ENCODE peak calls at places on chromosome 20, in five cellular contexts. L is SJSA1, U is GM06990, K is PC-9, S is cardiac fibroblast. F is an unnamed sample.

GRCh38 chr20:61562897-61563504 is 310.9 kb downstream of the CDH4 start:
- DNase-seq in K (no peak), S (no peak), U (no peak), L (no peak), F (no peak)

GRCh38 chr20:2652724-2653510 is 485 bp downstream of the NOP56 start:
- DNase-seq in K (no peak), L (no peak), S (no peak), U (no peak), F (peak)

GRCh38 chr20:1815502-1816085 is 79.6 kb upstream of the SIRPA start:
- DNase-seq in L (no peak), S (no peak), U (no peak), K (no peak), F (no peak)

GRCh38 chr20:34562643-34563042 is 4.1 kb downstream of the MAP1LC3A start:
- DNase-seq in L (no peak), K (no peak), S (peak), U (no peak), F (no peak)

GRCh38 chr20:54062812-54063280 is 7.5 kb downstream of the BCAS1 start:
- DNase-seq in S (peak), K (peak), L (no peak), U (no peak), F (peak)

GRCh38 chr20:43558412-43559146 is at the start of gene SGK2:
- DNase-seq in K (peak), U (no peak), L (no peak), S (peak), F (no peak)

GRCh38 chr20:57264151-57264792 is 2.2 kb downstream of the BMP7 start:
- DNase-seq in U (no peak), S (no peak), K (no peak), L (no peak), F (no peak)

GRCh38 chr20:23605867-23606651 is at the start of gene CST9:
- DNase-seq in S (no peak), U (no peak), K (no peak), L (no peak), F (no peak)

GRCh38 chr20:7696311-7696710 is 243.9 kb downstream of the HAO1 start:
- DNase-seq in S (peak), L (no peak), K (no peak), U (no peak), F (no peak)

GRCh38 chr20:41786158-41786557 is 168.0 kb upstream of the CHD6 start:
- DNase-seq in U (no peak), K (peak), L (no peak), S (no peak), F (no peak)

GRCh38 chr20:37984018-37984785 is 49.1 kb downstream of the TTI1 start:
- DNase-seq in L (no peak), U (no peak), S (no peak), K (no peak), F (no peak)

GRCh38 chr20:33209789-33210188 is 7.4 kb upstream of the BPIFA3 start:
- DNase-seq in K (peak), S (peak), U (no peak), L (peak), F (peak)

GRCh38 chr20:37314099-37314498 is 24.6 kb downstream of the MANBAL start:
- DNase-seq in U (no peak), L (no peak), K (no peak), S (no peak), F (no peak)

GRCh38 chr20:35845561-35845960 is 73.7 kb downstream of the PHF20 start:
- DNase-seq in U (no peak), L (no peak), S (peak), K (no peak), F (no peak)

GRCh38 chr20:35664544-35665206 is at the start of the genes CPNE1 and RBM12:
- DNase-seq in S (peak), K (peak), L (peak), U (peak), F (peak)

GRCh38 chr20:21184810-21185209 is 58.9 kb downstream of the KIZ start:
- DNase-seq in S (peak), L (no peak), K (peak), U (no peak), F (no peak)

GRCh38 chr20:32235331-32236047 is 27.8 kb downstream of the POFUT1 start:
- DNase-seq in S (no peak), U (no peak), K (no peak), L (no peak), F (no peak)

GRCh38 chr20:52593634-52594033 is 378.5 kb upstream of the TSHZ2 start:
- DNase-seq in L (no peak), K (no peak), S (no peak), U (no peak), F (no peak)

GRCh38 chr20:46850416-46850815 is 44.2 kb upstream of the EYA2 start:
- DNase-seq in L (no peak), U (no peak), K (no peak), S (no peak), F (no peak)

GRCh38 chr20:38674178-38675133 is 49.8 kb upstream of the SLC32A1 start:
- DNase-seq in U (peak), L (no peak), S (peak), K (no peak), F (peak)

GRCh38 chr20:38806855-38807655 is 1.6 kb downstream of the PPP1R16B start:
- DNase-seq in L (no peak), K (no peak), U (peak), S (no peak), F (no peak)

GRCh38 chr20:44526129-44526528 is 4.3 kb upstream of the SERINC3 start:
- DNase-seq in K (peak), S (peak), L (no peak), U (no peak), F (no peak)

GRCh38 chr20:6651016-6651415 is 116.5 kb upstream of the BMP2 start:
- DNase-seq in K (peak), S (peak), L (no peak), U (no peak), F (no peak)

GRCh38 chr20:32902456-32903420 is 44.0 kb downstream of the EFCAB8 start:
- DNase-seq in L (peak), K (no peak), S (peak), U (no peak), F (peak)

GRCh38 chr20:32823737-32824588 is 4.2 kb downstream of the MAPRE1 start:
- DNase-seq in S (peak), K (no peak), U (no peak), L (no peak), F (no peak)

GRCh38 chr20:39960522-39961420 is 728.3 kb downstream of the MAFB start:
- DNase-seq in K (no peak), U (no peak), L (no peak), S (no peak), F (no peak)

GRCh38 chr20:10255846-10256245 is 37.2 kb downstream of the SNAP25 start:
- DNase-seq in L (no peak), S (no peak), U (no peak), K (no peak), F (no peak)

GRCh38 chr20:57326667-57327455 is 2.7 kb upstream of the SPO11 start:
- DNase-seq in K (peak), U (no peak), S (no peak), L (no peak), F (peak)

GRCh38 chr20:32387262-32387661 is 29.1 kb downstream of the ASXL1 start:
- DNase-seq in S (no peak), K (no peak), U (no peak), L (no peak), F (peak)

GRCh38 chr20:47063407-47063806 is 168.8 kb downstream of the EYA2 start:
- DNase-seq in K (peak), L (no peak), S (no peak), U (no peak), F (no peak)

GRCh38 chr20:14434379-14435136 is 97.1 kb upstream of the FLRT3 start:
- DNase-seq in K (peak), U (no peak), S (peak), L (no peak), F (no peak)

GRCh38 chr20:19807901-19808300 is 49.8 kb downstream of the RIN2 start:
- DNase-seq in U (no peak), S (no peak), K (no peak), L (no peak), F (no peak)

GRCh38 chr20:25424536-25424935 is 17.1 kb downstream of the GINS1 start:
- DNase-seq in K (no peak), S (no peak), L (no peak), U (no peak), F (no peak)

GRCh38 chr20:41538810-41539596 is 79.2 kb downstream of the CHD6 start:
- DNase-seq in L (no peak), K (no peak), S (no peak), U (no peak), F (no peak)

GRCh38 chr20:62967149-62967501 is 14.6 kb downstream of the SLC17A9 start:
- DNase-seq in K (no peak), S (no peak), L (no peak), U (no peak), F (no peak)

GRCh38 chr20:33503564-33503963 is 13.7 kb downstream of the CBFA2T2 start:
- DNase-seq in S (no peak), U (no peak), K (no peak), L (no peak), F (no peak)

GRCh38 chr20:36384022-36384619 is 78.0 kb downstream of the DLGAP4 start:
- DNase-seq in U (no peak), L (no peak), S (peak), K (peak), F (peak)

DNA sequence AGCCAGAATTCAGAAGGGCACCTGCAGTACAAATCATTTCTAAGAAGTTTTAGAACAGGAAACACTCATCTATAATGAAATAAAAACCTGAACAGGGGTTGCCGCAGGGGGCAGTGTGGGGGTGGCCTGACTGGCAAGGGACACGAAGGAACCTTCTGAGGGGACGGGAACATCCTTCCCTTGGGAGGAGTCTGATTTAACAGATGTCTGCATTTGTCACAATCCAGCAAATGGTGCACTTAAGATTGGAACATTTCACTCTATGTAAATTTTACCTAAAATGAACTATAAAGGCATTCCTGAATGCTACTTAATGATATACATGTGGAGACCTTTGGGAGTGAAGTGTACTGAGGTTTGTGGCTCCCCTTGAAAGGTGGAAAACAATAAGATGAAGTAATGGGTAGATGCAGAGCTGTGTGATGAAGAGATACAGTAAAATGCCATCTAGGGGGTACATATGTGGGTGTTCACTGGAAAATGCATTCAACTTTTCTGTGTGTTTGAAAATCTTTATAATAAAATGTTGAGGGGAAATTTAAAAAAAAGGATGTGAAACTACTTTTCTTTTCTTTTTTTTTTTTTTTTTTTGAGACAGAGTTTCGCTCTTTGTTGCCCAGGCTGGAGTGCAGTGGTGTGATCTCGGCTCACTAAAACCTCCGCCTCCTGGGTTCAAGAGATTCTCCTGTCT is 89.5 kb downstream of the SNX5 start:
- DNase-seq in U (peak), L (no peak), K (no peak), S (no peak), F (no peak)
- H3K4me3 ChIP-seq in U (no peak), L (no peak), K (no peak), S (no peak), F (no peak)

GRCh38 chr20:50308513-50309279 is 118.1 kb downstream of the CEBPB start:
- DNase-seq in L (peak), S (peak), U (no peak), K (peak), F (no peak)

GRCh38 chr20:50308166-50308512 is 117.5 kb downstream of the CEBPB start:
- DNase-seq in U (no peak), S (no peak), L (no peak), K (no peak), F (no peak)

GRCh38 chr20:50309764-50310672 is 119.4 kb downstream of the CEBPB start:
- DNase-seq in K (no peak), L (no peak), S (no peak), U (no peak), F (no peak)

GRCh38 chr20:50310673-50311051 is 120.0 kb downstream of the CEBPB start:
- DNase-seq in S (no peak), K (no peak), U (no peak), L (no peak), F (no peak)

DNA sequence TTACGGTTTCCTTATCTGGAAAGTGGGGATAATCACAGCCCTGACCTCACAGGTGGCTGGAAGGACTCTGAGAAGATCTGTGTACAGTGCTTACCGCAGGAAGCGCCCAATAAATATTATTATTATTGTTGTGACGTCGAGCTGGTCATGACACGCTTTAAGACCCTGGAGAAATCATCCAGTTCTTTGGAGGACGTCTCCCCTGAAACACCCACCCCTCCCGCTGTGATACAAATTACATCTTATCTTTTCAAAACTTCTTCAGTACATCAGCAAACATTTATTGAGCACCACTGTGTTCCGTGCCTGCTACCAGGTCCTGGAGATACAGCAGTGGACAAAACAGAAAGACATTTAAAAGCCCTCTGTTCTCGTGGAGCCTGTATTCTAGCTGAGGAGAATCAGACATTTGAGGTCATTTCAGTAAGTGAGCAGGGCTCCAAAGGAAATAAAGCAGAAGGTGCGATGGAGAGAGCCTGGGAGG is 118.7 kb downstream of the CEBPB start:
- DNase-seq in K (no peak), U (no peak), S (peak), L (no peak), F (no peak)
- H3K4me3 ChIP-seq in K (peak), U (no peak), S (no peak), L (peak), F (no peak)

GRCh38 chr20:59008715-59009336 is 1.8 kb upstream of the CTSZ start:
- DNase-seq in U (no peak), S (no peak), L (peak), K (no peak), F (no peak)

GRCh38 chr20:59006167-59006863 is 739 bp downstream of the CTSZ start:
- DNase-seq in K (no peak), S (no peak), U (peak), L (no peak), F (no peak)

GRCh38 chr20:59005523-59006166 is 1.4 kb downstream of the CTSZ start:
- DNase-seq in S (no peak), L (no peak), U (no peak), K (no peak), F (no peak)

GRCh38 chr20:59007758-59008511 is 881 bp upstream of the CTSZ start:
- DNase-seq in L (no peak), S (no peak), U (peak), K (no peak), F (no peak)

DNA sequence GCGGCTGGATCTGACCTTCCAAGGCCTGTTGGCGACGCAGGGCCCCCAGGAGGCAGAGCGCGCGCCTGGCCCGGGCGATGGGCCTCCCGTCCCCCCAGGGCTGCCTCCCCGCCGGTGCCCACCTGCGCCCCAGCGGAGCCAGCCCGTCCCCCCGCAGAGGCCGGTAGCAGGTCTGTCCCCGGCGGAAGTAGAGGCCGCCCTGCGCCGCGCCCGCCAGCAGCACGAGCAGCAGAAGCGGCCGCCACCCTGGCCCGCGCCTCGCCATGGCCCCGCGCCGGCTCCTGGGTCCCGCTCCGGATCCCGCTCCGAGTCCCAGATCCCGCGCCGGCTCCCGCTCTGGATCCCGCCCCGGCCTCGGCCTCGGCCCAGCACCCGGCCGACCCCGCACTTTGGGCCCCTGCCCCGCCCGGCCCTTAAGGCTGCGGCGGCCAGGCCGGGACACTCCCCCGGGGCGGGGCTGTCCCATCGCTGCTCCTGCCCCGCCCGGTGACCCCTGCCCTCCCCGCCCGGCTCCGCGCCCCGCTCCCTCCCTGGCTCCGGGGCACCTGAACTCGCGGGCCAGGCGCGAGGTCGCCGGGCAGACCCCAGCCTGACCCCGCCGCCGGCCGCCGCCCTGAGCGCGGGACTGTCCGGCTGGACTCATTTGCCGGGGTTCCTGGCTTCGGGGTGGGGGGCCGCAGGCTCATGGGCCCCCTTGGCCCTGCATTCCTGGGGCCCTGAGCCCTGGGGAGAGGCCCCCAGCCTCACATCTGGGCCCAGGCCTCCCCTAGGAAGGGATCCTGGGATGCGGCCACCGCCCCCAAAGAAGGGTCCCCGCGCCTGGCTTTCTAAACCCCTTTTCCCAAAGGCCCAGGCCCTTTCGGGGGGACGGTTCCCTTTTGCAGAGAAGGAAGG is at the start of gene CTSZ:
- DNase-seq in U (peak), L (no peak), S (peak), K (no peak), F (no peak)
- H3K4me3 ChIP-seq in U (peak), L (peak), S (peak), K (peak), F (no peak)

GRCh38 chr20:58839991-58840747 is 10.5 kb downstream of the GNAS-AS1 start:
- DNase-seq in S (no peak), K (no peak), L (no peak), U (no peak), F (no peak)
- H3K4me3 ChIP-seq in S (no peak), K (no peak), L (peak), U (no peak), F (no peak)

GRCh38 chr20:59404749-59405148 is 104.3 kb downstream of the EDN3 start:
- DNase-seq in L (no peak), K (no peak), S (no peak), U (no peak), F (no peak)

GRCh38 chr20:59403962-59404314 is 103.5 kb downstream of the EDN3 start:
- DNase-seq in S (no peak), L (no peak), U (no peak), K (no peak), F (no peak)

GRCh38 chr20:59405226-59405815 is 104.9 kb downstream of the EDN3 start:
- DNase-seq in U (no peak), S (no peak), L (no peak), K (no peak), F (no peak)

GRCh38 chr20:59402697-59403096 is 102.3 kb downstream of the EDN3 start:
- DNase-seq in U (no peak), L (no peak), K (no peak), S (no peak), F (no peak)

DNA sequence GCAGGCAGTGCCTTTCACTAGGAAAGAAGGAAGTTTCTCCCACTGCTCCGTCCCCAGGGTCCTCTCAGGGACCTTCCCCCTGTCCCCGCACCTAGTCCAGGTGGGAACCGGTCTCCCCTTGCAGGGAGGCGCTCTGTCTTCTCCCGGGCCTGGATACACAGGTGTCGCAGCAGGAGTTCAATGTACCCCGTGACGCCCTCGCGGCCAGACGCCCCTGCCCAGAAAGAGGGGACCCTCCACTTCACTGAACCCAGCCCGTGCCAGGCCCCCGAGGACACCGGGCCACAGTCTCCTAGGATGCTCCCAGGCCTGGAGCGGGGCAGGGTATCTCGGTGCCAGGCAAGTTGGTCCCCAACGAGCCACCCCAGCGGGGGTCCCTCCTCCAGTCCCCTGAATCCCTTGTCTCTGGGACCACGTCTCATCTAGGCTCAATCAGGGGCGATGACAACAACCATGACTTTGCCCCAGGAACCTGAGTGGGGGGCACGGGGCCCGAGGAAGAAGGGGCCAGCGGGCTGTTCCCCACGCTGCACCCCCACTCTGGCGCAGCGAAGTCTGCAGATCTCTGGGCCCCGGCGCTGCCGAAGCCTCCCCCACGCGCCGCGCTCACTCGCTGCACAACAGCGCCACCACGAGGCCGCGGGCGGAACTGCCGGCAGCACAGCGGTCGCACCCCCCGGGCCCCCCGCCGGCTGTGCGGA is 103.0 kb downstream of the EDN3 start:
- DNase-seq in S (no peak), K (no peak), L (no peak), U (peak), F (no peak)
- H3K4me3 ChIP-seq in S (no peak), K (no peak), L (no peak), U (no peak), F (no peak)

GRCh38 chr20:22430154-22430745 is 154.1 kb downstream of the FOXA2 start:
- DNase-seq in S (peak), U (no peak), K (no peak), L (peak), F (no peak)
- H3K4me3 ChIP-seq in S (no peak), U (no peak), K (no peak), L (no peak), F (no peak)